ENCODE peak calls at places on chromosomes 11 and 22, in five cellular contexts. E is heart left ventricle, T is RWPE2, Q is left ventricle myocardium inferior, N is IMR-90. U is an unnamed sample. For H3K4me1, the result is how much of the 10 kb centered on the place peaks cover.

GRCh38 chr11:103887001-103887680 is 149.3 kb upstream of the DDI1 start:
- DNase-seq in N (no peak), T (no peak), E (no peak), Q (no peak), U (no peak)

GRCh38 chr11:69480547-69481392 is 693 bp upstream of the LINC01488 start:
- DNase-seq in N (peak), T (no peak), E (peak), Q (peak), U (no peak)

GRCh38 chr11:69466039-69466438 is 15.4 kb upstream of the LINC01488 start:
- DNase-seq in E (no peak), N (no peak), Q (peak), T (no peak), U (no peak)

GRCh38 chr11:62664405-62665074 is 470 bp downstream of the C11orf98 start:
- DNase-seq in N (peak), Q (peak), T (peak), E (no peak), U (peak)

GRCh38 chr11:62725686-62726085 is 1.6 kb downstream of the HNRNPUL2 start:
- DNase-seq in Q (no peak), E (no peak), N (no peak), T (no peak), U (no peak)

GRCh38 chr11:62071408-62071807 is 52.4 kb upstream of the INCENP start:
- DNase-seq in T (no peak), E (no peak), N (peak), Q (no peak), U (no peak)

GRCh38 chr22:46370584-46371373 is 35.3 kb downstream of the TRMU start:
- DNase-seq in Q (no peak), T (no peak), N (no peak), E (no peak), U (peak)

GRCh38 chr22:36327922-36328551 is 59.7 kb downstream of the MYH9 start:
- DNase-seq in E (peak), Q (peak), T (no peak), N (peak), U (no peak)

GRCh38 chr22:31932863-31933262 is 11.5 kb upstream of the YWHAH start:
- DNase-seq in T (no peak), Q (no peak), E (no peak), N (no peak), U (no peak)

GRCh38 chr11:116518141-116518540 is 254.6 kb downstream of the BUD13 start:
- DNase-seq in E (no peak), N (no peak), T (no peak), Q (no peak), U (no peak)

GRCh38 chr11:119863811-119864601 is 135.0 kb upstream of the NECTIN1 start:
- DNase-seq in Q (no peak), T (no peak), N (no peak), E (no peak), U (peak)

GRCh38 chr11:86740628-86741488 is 59.5 kb upstream of the PRSS23 start:
- DNase-seq in N (peak), T (peak), Q (no peak), E (peak), U (peak)

GRCh38 chr11:11407065-11407737 is 54.2 kb upstream of the CSNK2A3 start:
- DNase-seq in T (no peak), Q (peak), E (peak), N (no peak), U (no peak)

GRCh38 chr11:86047275-86047991 is 21.5 kb downstream of the PICALM start:
- DNase-seq in Q (no peak), T (no peak), E (no peak), N (peak), U (no peak)

GRCh38 chr11:102518296-102519094 is 12.1 kb downstream of the MMP7 start:
- DNase-seq in N (no peak), Q (no peak), E (no peak), T (no peak), U (no peak)

GRCh38 chr11:19811391-19811790 is 98.8 kb downstream of the NAV2 start:
- DNase-seq in Q (no peak), E (no peak), T (no peak), N (no peak), U (no peak)

GRCh38 chr11:15119826-15120225 is 5.1 kb downstream of the INSC start:
- DNase-seq in N (no peak), Q (no peak), E (no peak), T (no peak), U (no peak)

GRCh38 chr22:33921576-33922181 is 1.4 kb upstream of the LARGE1 start:
- DNase-seq in Q (peak), N (peak), E (peak), T (no peak), U (peak)

GRCh38 chr11:72741429-72741833 is 10.8 kb downstream of the ARAP1 start:
- DNase-seq in T (no peak), N (no peak), E (no peak), Q (peak), U (peak)

GRCh38 chr22:38696606-38697005 is 4.1 kb downstream of the JOSD1 start:
- DNase-seq in N (peak), Q (no peak), T (no peak), E (no peak), U (no peak)

GRCh38 chr11:108975641-108976071 is 310.8 kb downstream of the DDX10 start:
- DNase-seq in E (peak), T (no peak), N (no peak), Q (peak), U (no peak)

GRCh38 chr11:2883717-2884423 is 1.7 kb downstream of the CDKN1C start:
- DNase-seq in T (no peak), E (peak), N (no peak), Q (peak), U (peak)

GRCh38 chr11:86790073-86790727 is 10.1 kb upstream of the PRSS23 start:
- DNase-seq in T (no peak), N (no peak), Q (no peak), E (no peak), U (peak)

GRCh38 chr22:24894220-24894975 is 52.1 kb downstream of the LHFPL7 start:
- DNase-seq in N (peak), E (peak), Q (peak), T (peak), U (peak)

DNA sequence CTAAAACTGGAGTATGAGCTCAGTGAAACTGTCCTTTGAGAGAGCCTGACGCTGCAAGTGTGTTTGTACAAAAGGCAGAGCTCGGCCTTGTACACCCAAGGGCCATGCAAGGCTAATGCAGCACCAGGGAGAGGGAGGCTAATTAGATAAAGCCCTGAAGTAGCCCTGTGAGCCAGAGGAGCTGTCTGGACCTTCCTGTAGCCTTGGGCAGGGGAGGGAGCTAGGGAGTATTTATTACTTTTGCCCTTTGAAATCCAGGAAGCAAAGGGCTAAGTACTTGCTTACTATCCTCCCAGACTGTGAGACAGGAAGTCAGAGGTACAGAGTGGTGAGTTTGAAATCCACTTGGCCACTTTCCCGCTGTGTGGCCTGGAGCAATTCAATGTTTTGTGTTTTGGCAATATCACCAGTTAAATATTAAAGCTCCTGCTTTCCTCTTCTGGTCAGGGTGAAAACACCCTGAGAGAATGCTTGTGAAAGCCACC is 10.2 kb upstream of the LDHA start:
- DNase-seq in E (peak), N (peak), Q (peak), T (no peak), U (peak)
- H3K4me1 ChIP-seq in E (under half), N (under half), Q (under half), T (under half), U (under half)

DNA sequence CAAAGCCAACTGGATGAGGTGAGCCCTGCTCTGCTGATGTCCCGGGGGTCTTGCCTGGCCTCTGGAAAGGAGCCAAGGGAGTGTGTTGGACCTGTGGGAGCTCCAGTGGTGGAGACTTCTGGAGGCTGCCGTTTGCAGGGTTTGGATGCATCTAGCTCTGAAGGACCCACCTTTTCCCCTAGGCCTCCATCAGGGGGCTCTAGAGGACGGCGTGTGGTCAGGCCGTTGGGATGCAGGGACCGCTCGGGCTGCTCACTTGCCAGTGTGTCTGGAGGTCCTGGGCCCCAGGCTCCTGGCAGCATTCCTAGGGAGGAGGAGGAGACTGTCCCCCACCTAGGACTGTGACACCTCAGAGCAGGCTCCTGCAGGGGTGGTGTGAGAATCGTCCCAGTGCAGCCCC is 58.3 kb downstream of the PRDM11 start:
- DNase-seq in E (no peak), T (no peak), Q (no peak), N (no peak), U (no peak)
- TF ChIP-seq CTCF in E (no peak), T (no peak), Q (peak), N (no peak), U (no peak)

DNA sequence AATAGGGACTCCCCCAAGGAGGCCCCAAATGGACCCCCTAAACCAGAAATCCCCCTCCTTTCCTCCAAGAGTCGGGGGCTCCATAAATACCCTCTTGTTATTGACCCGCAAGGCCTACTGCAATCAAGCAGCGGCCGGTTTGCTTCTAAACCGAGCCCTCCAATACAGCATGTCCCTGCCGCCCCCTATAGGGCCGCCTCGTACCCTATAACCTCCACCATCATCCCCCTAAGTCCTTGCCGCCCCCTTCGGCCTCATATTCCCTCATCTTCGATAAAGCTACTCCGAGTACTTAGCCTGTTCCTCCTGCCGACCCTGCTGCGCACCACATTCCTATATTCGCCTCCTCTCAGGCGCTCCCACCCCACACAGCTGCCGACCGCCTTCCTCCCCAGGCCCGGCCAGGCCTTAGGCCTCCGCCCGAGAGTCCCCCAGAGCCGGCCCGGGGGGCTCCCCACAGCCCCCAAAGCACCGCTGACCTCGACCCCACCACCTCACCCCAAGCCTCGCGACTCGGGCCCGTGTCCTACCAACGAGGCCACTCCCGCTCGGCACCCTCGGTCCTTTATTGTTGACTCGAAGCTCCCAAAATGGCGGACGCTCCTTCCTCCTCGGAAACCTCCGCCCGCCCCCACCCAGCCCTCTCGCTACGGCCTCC is 478 bp downstream of the DDX6 start:
- DNase-seq in Q (peak), T (peak), N (peak), E (peak), U (peak)
- H3K4me1 ChIP-seq in Q (half or more), T (under half), N (under half), E (under half), U (under half)

DNA sequence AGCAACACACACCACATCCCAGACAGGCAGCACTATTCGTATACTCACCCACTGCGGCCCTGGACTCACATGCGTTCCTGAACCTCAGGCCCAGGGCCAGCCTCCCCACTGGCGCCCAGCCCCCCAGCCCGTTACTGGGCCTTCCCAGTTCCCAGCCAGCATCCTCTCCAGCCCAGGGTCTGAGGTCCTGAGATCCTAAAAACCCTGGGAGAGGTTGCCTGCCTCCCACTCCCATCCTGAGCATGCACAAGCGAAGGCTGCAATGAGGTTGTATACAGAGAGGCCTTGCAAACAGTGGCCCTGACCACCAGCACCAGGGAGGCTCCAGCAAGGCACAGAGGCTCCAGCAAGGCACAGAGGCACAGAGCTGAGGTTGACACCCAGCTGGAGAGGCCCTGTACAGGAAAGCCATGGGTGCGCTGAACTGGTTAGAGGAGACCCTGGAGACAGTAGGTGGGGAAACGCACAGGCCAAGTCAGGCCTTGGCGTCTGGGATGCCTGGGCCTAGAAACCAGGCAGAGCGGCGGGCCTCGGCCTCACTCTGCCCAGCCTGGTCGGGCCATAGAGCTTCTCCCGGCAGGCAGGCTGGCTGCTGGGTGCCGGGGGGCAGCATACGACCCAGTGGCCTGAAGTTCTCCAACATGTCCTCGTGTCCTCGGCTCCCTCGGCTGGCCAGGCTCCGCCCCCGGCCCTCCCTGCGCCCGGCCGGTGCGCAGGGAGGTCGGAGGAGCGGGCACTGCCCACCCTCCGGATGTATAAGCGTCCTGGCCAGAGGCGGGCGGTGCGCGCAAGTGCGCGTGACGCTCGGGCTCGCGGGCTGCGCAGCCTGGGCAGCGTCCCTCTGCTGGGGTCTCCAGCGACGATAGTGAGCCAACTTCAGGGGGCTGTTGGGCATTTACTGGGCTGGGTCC is 2.3 kb upstream of the TBX1 start:
- DNase-seq in Q (no peak), T (no peak), E (no peak), N (no peak), U (no peak)
- TF ChIP-seq CTCF in Q (no peak), T (no peak), E (no peak), N (no peak), U (no peak)

DNA sequence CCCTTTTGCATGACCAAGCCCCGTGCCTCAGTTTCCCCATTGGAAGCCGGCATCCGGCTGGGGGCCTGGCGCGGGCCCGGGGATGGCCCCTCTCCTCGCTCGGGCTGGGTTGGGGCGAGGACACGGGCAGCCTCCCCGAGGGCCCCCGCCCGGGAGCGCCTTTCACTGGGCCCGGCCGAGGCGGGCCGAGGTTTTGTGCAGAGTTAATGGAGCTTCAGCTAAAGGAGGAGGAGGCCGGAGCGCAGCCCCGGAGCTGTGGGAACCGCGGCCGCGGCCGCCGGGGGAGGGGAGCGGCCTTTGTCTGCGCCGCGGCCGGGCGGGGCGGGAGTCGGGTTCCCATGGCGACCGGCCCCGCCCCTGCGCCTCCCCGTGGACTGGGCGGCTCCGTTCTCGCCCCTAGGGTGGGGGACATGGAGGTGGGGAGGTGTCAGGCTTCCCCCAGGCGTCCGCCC is 1.4 kb upstream of the MAPK11 start:
- DNase-seq in Q (peak), E (peak), T (no peak), N (peak), U (peak)
- H3K4me1 ChIP-seq in Q (half or more), E (under half), T (under half), N (under half), U (under half)

U was measured in Caco-2.